ENCODE peak calls at places on chromosome 22, in five cellular contexts. Z is HEK293T, Y is SK-N-SH, T is K562, X is GM12878. P is an unnamed sample.

GRCh38 chr22:49408102-49408836 is 419.4 kb downstream of the BRD1 start:
- DNase-seq in Z (no peak), Y (no peak), T (no peak), X (no peak), P (no peak)

GRCh38 chr22:26597026-26597425 is 7.1 kb upstream of the TPST2 start:
- DNase-seq in Z (no peak), Y (no peak), T (no peak), X (no peak), P (no peak)

GRCh38 chr22:23067023-23067650 is 3.2 kb upstream of the GNAZ start:
- DNase-seq in Z (no peak), Y (no peak), T (no peak), X (no peak), P (no peak)

GRCh38 chr22:45164217-45165123 is 745 bp downstream of the NUP50 start:
- DNase-seq in Z (peak), Y (peak), T (peak), X (no peak), P (no peak)

GRCh38 chr22:39308614-39309363 is 10.6 kb downstream of the RPL3 start:
- DNase-seq in Z (no peak), Y (no peak), T (no peak), X (no peak), P (no peak)

GRCh38 chr22:26399288-26399687 is 29.8 kb upstream of the ASPHD2 start:
- DNase-seq in Z (no peak), Y (no peak), T (peak), X (no peak), P (no peak)

GRCh38 chr22:48578138-48579034 is 1249.3 kb downstream of the BRD1 start:
- DNase-seq in Z (no peak), Y (no peak), T (no peak), X (no peak), P (no peak)

GRCh38 chr22:39316440-39317083 is 2.9 kb downstream of the RPL3 start:
- DNase-seq in Z (peak), Y (peak), T (peak), X (peak), P (peak)

GRCh38 chr22:30826670-30827355 is 132.1 kb downstream of the OSBP2 start:
- DNase-seq in Z (no peak), Y (no peak), T (no peak), X (no peak), P (no peak)

GRCh38 chr22:39818050-39818449 is 75.5 kb downstream of the ENTHD1 start:
- DNase-seq in Z (no peak), Y (no peak), T (peak), X (no peak), P (no peak)

GRCh38 chr22:27113211-27114030 is 456.0 kb downstream of the MIAT start:
- DNase-seq in Z (no peak), Y (no peak), T (no peak), X (no peak), P (peak)

GRCh38 chr22:31139866-31140716 is at the start of gene PLA2G3:
- DNase-seq in Z (no peak), Y (peak), T (peak), X (no peak), P (peak)

GRCh38 chr22:27482414-27482813 is 319.1 kb downstream of the MN1 start:
- DNase-seq in Z (no peak), Y (no peak), T (no peak), X (no peak), P (no peak)

GRCh38 chr22:24466831-24467249 is 28.3 kb upstream of the UPB1 start:
- DNase-seq in Z (peak), Y (no peak), T (peak), X (no peak), P (no peak)
- TF ChIP-seq FOXM1 in Z (no peak), Y (no peak), T (no peak), X (no peak), P (no peak)

DNA sequence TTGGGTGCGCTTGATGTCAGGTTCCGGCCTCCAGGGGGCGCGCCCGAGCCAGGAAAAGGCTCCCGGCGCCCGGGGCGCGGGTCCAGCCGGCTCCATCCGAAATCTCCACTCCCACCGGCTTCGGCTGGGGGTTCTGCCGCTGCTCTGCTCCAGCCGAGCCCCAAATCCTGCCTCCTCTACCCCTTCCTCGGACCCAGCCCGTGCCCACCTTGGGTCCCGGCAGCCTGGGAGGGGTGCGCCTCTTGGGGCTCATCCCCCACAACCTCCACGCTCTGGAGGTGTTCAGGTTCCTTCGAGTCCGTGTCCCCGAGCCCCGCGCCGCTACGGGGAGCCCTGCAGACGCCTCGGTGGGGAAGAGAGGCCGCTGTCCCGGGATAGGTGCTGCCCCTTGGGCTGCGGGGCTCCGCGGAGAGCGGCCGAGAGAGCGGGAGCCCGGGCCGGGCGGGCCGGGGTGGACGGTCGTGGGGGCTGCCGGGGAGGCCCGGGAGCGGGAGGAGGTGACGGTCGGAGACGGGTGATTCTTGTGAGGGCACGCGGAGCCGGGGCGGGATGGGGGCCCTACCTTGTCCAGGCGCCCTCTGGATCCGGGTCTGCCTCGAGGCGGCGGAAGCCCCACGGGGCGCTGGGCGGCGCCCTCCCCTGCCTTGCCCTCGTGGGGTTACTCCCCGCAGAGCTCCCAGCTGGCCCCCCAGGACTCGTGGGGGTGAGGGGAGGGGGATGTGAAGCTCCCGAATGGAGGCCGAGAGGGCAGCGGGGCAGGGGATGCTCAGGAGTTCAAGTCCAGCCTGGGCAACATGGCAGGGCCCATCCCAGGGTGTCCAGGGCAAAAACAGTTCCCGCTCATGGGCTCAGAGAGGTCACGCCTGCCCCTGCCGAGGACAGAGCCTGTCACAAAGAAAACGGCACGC is 13.2 kb upstream of the CYB5R3 start:
- DNase-seq in Z (peak), Y (peak), T (peak), X (no peak), P (no peak)
- TF ChIP-seq FOXM1 in Z (no peak), Y (no peak), T (no peak), X (no peak), P (no peak)

GRCh38 chr22:46609175-46609690 is 11.0 kb upstream of the GRAMD4 start:
- DNase-seq in Z (no peak), Y (no peak), T (no peak), X (no peak), P (peak)

GRCh38 chr22:46605117-46605516 is 15.1 kb upstream of the GRAMD4 start:
- DNase-seq in Z (no peak), Y (no peak), T (no peak), X (no peak), P (no peak)

GRCh38 chr22:46604306-46604690 is 15.9 kb upstream of the GRAMD4 start:
- DNase-seq in Z (no peak), Y (no peak), T (peak), X (peak), P (no peak)

GRCh38 chr22:46607483-46608114 is 12.6 kb upstream of the GRAMD4 start:
- DNase-seq in Z (no peak), Y (no peak), T (no peak), X (no peak), P (no peak)

DNA sequence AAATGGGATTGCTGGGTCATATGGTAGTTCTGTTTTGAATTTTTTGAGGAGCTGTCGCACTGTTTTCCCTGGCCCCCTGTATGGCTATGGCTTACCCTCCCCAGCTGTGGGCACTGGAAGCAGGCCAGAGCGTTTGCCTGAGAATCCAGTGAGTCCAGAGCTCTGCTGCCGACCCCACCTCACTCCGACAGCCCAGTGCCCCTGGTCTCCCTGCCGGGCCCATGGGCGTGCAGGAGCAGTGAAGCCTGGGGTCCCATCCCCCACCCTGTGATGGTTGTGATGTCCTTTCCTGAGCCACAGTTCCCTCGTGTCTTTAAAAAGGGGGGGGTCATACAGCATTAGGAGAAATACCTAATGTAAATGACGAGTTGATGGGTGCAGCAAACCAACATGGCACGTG is 13.3 kb upstream of the GRAMD4 start:
- DNase-seq in Z (no peak), Y (no peak), T (no peak), X (no peak), P (no peak)
- TF ChIP-seq FOXM1 in Z (no peak), Y (no peak), T (no peak), X (no peak), P (no peak)

GRCh38 chr22:36144886-36145541 is 15.5 kb downstream of the APOL3 start:
- DNase-seq in Z (peak), Y (peak), T (peak), X (no peak), P (peak)
- TF ChIP-seq FOXM1 in Z (no peak), Y (no peak), T (no peak), X (no peak), P (no peak)

DNA sequence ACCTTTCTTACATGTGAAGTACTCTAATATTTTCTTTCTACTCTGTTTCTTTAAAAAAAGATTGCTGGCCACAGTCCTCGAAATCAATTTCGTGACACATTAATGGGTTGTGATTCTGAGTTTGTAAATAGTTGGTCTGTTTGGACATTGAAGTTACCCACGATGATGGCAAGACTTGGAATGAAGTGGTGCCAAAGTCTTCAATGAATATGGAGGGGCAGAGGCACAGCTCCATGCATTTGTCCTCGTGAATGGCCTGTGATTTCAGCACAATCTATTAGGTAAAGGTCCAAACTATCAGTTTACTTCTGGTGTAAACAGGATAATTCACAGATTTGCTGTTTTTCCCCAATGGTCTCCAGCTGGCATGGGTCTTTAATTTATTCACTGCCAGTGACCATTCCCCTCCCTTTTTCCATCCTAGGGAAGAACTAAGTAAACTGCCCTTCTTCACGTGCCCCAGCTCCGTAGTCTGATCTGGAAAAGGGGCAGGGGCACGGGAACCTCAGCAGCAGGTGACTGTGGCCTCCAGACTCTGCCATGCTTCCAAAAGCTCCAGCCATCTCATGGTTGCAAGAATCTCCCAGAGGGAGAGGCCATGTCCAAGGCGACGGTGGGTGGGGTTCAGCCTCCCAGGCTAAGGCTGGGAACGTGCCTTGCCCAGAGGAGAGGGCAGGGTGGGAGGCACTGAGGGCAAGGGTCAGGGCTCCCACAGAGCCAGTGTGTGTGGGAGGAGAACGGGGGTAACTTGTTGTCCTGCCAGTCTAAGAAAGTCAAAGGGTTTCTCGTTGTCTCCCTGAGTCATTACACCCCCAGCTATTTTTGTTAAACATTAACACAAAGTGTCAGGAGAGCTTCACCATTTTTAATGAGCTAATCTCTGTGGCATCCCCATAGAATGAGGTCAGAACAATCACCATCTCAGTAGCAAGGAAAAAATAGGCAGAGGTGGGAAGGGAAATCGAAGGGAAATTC is 16.9 kb upstream of the PEX26 start:
- DNase-seq in Z (no peak), Y (no peak), T (no peak), X (no peak), P (peak)
- TF ChIP-seq FOXM1 in Z (no peak), Y (no peak), T (no peak), X (no peak), P (no peak)

GRCh38 chr22:20425821-20426615 is 11.6 kb downstream of the SCARF2 start:
- DNase-seq in Z (no peak), Y (no peak), T (no peak), X (no peak), P (no peak)
- TF ChIP-seq FOXM1 in Z (no peak), Y (no peak), T (no peak), X (no peak), P (no peak)

GRCh38 chr22:50612715-50613221 is 12.2 kb downstream of the MAPK8IP2 start:
- DNase-seq in Z (peak), Y (peak), T (peak), X (no peak), P (no peak)
- TF ChIP-seq FOXM1 in Z (no peak), Y (no peak), T (no peak), X (no peak), P (no peak)

GRCh38 chr22:20951932-20952380 is 15.1 kb upstream of the AIFM3 start:
- DNase-seq in Z (no peak), Y (no peak), T (no peak), X (no peak), P (peak)

GRCh38 chr22:20949698-20950183 is 17.3 kb upstream of the AIFM3 start:
- DNase-seq in Z (no peak), Y (no peak), T (no peak), X (no peak), P (peak)

GRCh38 chr22:20953342-20953608 is 13.8 kb upstream of the AIFM3 start:
- DNase-seq in Z (no peak), Y (no peak), T (no peak), X (no peak), P (no peak)

GRCh38 chr22:20952544-20953341 is 14.3 kb upstream of the AIFM3 start:
- DNase-seq in Z (no peak), Y (no peak), T (no peak), X (no peak), P (peak)

DNA sequence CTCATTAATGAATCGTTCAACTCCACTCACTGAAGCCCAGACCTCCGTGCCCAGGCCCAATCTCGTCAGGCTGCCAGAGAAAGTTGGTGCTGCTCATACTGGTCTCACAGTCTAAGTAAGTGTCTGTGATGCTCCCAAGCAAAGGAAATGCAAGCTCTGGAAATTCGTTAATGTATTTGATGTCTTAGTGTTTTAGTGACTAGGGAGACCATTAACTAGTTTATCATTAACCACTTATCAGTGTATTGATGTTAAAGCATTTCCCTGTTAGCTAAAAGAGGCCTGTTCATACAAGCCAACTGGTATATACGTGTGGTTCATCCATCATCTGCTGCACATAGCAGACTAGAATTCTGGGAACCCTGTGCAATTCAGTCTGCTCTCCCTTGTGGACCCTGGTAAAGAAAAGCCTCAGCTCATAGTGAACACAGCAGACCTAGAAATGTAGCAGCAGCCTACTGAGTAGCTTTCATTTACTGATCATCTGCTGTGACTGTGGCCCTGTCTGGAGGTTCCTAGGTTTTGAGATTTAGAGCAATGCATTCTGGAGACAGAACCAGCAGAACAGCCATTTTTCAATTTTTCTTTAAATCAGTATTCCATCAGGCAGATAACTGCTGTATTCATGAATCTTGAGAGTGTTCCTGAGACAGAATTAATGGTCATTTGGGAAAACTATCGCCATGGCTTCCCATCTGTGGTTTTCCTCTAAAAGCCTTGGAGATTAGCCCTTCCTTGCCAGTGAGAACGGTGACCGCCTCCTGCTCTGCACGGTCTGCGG is 15.7 kb upstream of the AIFM3 start:
- DNase-seq in Z (no peak), Y (no peak), T (no peak), X (no peak), P (peak)
- TF ChIP-seq FOXM1 in Z (no peak), Y (no peak), T (no peak), X (no peak), P (no peak)